ENCODE peak calls at places on chromosomes 12 and 14, in eight cellular contexts. X is stimulated activated CD4-positive, alpha-beta T cell treated with anti-CD3 and anti-CD28 coated beads, Interleukin-12 subunit alpha, Interleukin-12 subunit beta, amount 100 ng/mL, for 4 hours; T is ACHN; M is C1 segment of cervical spinal cord; Y is left lobe of liver; I is hepatocyte; S is cardiac septum; N is GDM1. Z is an unnamed sample.
A peak's percentile ranks its signal among the peaks of the same experiment; 100 is the strongest.

GRCh38 chr12:91037301-91037700 is 20.5 kb downstream of the KERA start:
- DNase-seq in X (no peak), T (no peak), M (no peak), Y (no peak), I (no peak), S (no peak), N (no peak), Z (peak; percentile 88)

GRCh38 chr12:49796606-49797451 is 31.4 kb downstream of the NCKAP5L start:
- DNase-seq in X (no peak), T (no peak), M (no peak), Y (no peak), I (no peak), S (no peak), N (no peak), Z (no peak)

GRCh38 chr14:101005447-101005846 is 101.9 kb upstream of the RTL1 start:
- DNase-seq in X (no peak), T (no peak), M (peak; percentile 5), Y (peak; percentile 38), I (no peak), S (no peak), N (no peak), Z (no peak)

GRCh38 chr12:57759360-57759980 is 4.6 kb downstream of the MARCHF9 start:
- DNase-seq in X (peak; percentile 36), T (peak; percentile 67), M (no peak), Y (no peak), I (peak; percentile 56), S (no peak), N (no peak), Z (peak; percentile 34)

GRCh38 chr12:57046947-57047890 is 2.7 kb downstream of the MYO1A start:
- DNase-seq in X (no peak), T (no peak), M (no peak), Y (no peak), I (no peak), S (no peak), N (no peak), Z (no peak)

GRCh38 chr12:93080994-93081809 is 152.1 kb upstream of the EEA1 start:
- DNase-seq in X (no peak), T (no peak), M (no peak), Y (no peak), I (no peak), S (no peak), N (no peak), Z (peak; percentile 63)

GRCh38 chr14:75885829-75886228 is 96.0 kb downstream of the TGFB3 start:
- DNase-seq in X (no peak), T (peak; percentile 15), M (no peak), Y (no peak), I (no peak), S (no peak), N (no peak), Z (peak; percentile 52)

GRCh38 chr12:321606-322326 is 59.1 kb upstream of the SLC6A13 start:
- DNase-seq in X (no peak), T (peak; percentile 50), M (no peak), Y (no peak), I (peak; percentile 31), S (no peak), N (no peak), Z (peak; percentile 28)

GRCh38 chr12:81077329-81077685 is 572 bp upstream of the ACSS3 start:
- DNase-seq in X (no peak), T (peak; percentile 59), M (no peak), Y (peak; percentile 78), I (no peak), S (peak; percentile 77), N (no peak), Z (peak; percentile 17)

GRCh38 chr14:105249175-105250007 is 1.1 kb downstream of the BTBD6 start:
- DNase-seq in X (no peak), T (no peak), M (peak; percentile 23), Y (no peak), I (no peak), S (no peak), N (no peak), Z (no peak)

GRCh38 chr14:54369343-54369742 is 27.5 kb upstream of the CDKN3 start:
- DNase-seq in X (no peak), T (peak; percentile 6), M (no peak), Y (no peak), I (no peak), S (no peak), N (no peak), Z (no peak)

GRCh38 chr14:95388699-95389098 is 69.0 kb upstream of the CLMN start:
- DNase-seq in X (no peak), T (no peak), M (no peak), Y (no peak), I (no peak), S (no peak), N (no peak), Z (no peak)

GRCh38 chr14:69049675-69050074 is 70.6 kb upstream of the ACTN1 start:
- DNase-seq in X (no peak), T (no peak), M (no peak), Y (peak; percentile 71), I (peak; percentile 57), S (no peak), N (no peak), Z (peak; percentile 94)

GRCh38 chr12:47964102-47964723 is 817 bp downstream of the TMEM106C start:
- DNase-seq in X (peak; percentile 7), T (peak; percentile 17), M (no peak), Y (no peak), I (peak; percentile 46), S (no peak), N (no peak), Z (no peak)

GRCh38 chr12:54030442-54030801 is 2.2 kb downstream of the HOXC6 start:
- DNase-seq in X (no peak), T (no peak), M (no peak), Y (no peak), I (no peak), S (no peak), N (no peak), Z (no peak)

GRCh38 chr14:96084796-96085195 is 45.6 kb downstream of the C14orf132 start:
- DNase-seq in X (no peak), T (no peak), M (no peak), Y (no peak), I (no peak), S (no peak), N (no peak), Z (no peak)

GRCh38 chr12:53560386-53560785 is 53.1 kb upstream of the NPFF start:
- DNase-seq in X (no peak), T (no peak), M (no peak), Y (no peak), I (no peak), S (no peak), N (no peak), Z (peak; percentile 90)

GRCh38 chr12:122865268-122866231 is 30.3 kb downstream of the HIP1R start:
- DNase-seq in X (no peak), T (peak; percentile 68), M (no peak), Y (peak; percentile 96), I (peak; percentile 64), S (peak; percentile 68), N (no peak), Z (no peak)

GRCh38 chr14:36720657-36721056 is 59.0 kb downstream of the PAX9 start:
- DNase-seq in X (no peak), T (no peak), M (no peak), Y (no peak), I (no peak), S (no peak), N (no peak), Z (no peak)

GRCh38 chr14:85535916-85536834 is 6.2 kb downstream of the FLRT2 start:
- DNase-seq in X (no peak), T (peak; percentile 54), M (no peak), Y (no peak), I (peak; percentile 64), S (no peak), N (no peak), Z (peak; percentile 89)

GRCh38 chr12:34244608-34245007 is 222.3 kb downstream of the ALG10 start:
- DNase-seq in X (no peak), T (no peak), M (no peak), Y (no peak), I (no peak), S (no peak), N (no peak), Z (no peak)

GRCh38 chr14:90880282-90880681 is 64.1 kb upstream of the TTC7B start:
- DNase-seq in X (no peak), T (no peak), M (no peak), Y (no peak), I (no peak), S (no peak), N (no peak), Z (no peak)

GRCh38 chr12:47745485-47746041 is 13.1 kb downstream of the RAPGEF3 start:
- DNase-seq in X (no peak), T (no peak), M (no peak), Y (no peak), I (no peak), S (no peak), N (no peak), Z (no peak)

GRCh38 chr14:90871605-90872233 is 55.5 kb upstream of the TTC7B start:
- DNase-seq in X (no peak), T (peak; percentile 55), M (no peak), Y (no peak), I (no peak), S (no peak), N (no peak), Z (peak; percentile 41)

GRCh38 chr12:107152331-107152730 is 59.0 kb upstream of the CRY1 start:
- DNase-seq in X (no peak), T (no peak), M (no peak), Y (no peak), I (no peak), S (no peak), N (no peak), Z (peak; percentile 34)

GRCh38 chr12:113802966-113803828 is 162.9 kb downstream of the RBM19 start:
- DNase-seq in X (no peak), T (no peak), M (no peak), Y (no peak), I (no peak), S (no peak), N (no peak), Z (no peak)

GRCh38 chr12:92076106-92076505 is 69.5 kb downstream of the BTG1 start:
- DNase-seq in X (no peak), T (no peak), M (no peak), Y (no peak), I (no peak), S (no peak), N (no peak), Z (no peak)

GRCh38 chr14:66824251-66824650 is 316.3 kb downstream of the GPHN start:
- DNase-seq in X (no peak), T (no peak), M (no peak), Y (no peak), I (no peak), S (no peak), N (no peak), Z (no peak)

GRCh38 chr12:122167328-122167925 is 6.6 kb downstream of the IL31 start:
- DNase-seq in X (no peak), T (no peak), M (no peak), Y (no peak), I (no peak), S (no peak), N (no peak), Z (no peak)

GRCh38 chr14:20454359-20454644 is 310 bp downstream of the OSGEP start:
- DNase-seq in X (no peak), T (peak; percentile 86), M (no peak), Y (no peak), I (no peak), S (no peak), N (no peak), Z (peak; percentile 91)

GRCh38 chr14:74627071-74627470 is 15.0 kb upstream of the LTBP2 start:
- DNase-seq in X (no peak), T (no peak), M (no peak), Y (no peak), I (no peak), S (no peak), N (peak; percentile 54), Z (no peak)

GRCh38 chr14:52473557-52473956 is 78.7 kb downstream of the TXNDC16 start:
- DNase-seq in X (no peak), T (peak; percentile 49), M (no peak), Y (no peak), I (peak; percentile 27), S (no peak), N (no peak), Z (peak; percentile 76)

GRCh38 chr14:44897844-44898151 is 63.9 kb downstream of the KLHL28 start:
- DNase-seq in X (no peak), T (no peak), M (no peak), Y (no peak), I (no peak), S (no peak), N (no peak), Z (no peak)

GRCh38 chr12:2142068-2142467 is 89.3 kb downstream of the CACNA1C start:
- DNase-seq in X (no peak), T (no peak), M (no peak), Y (no peak), I (no peak), S (no peak), N (no peak), Z (no peak)

Z was measured in adipocyte.